ENCODE peak calls at places on chromosomes 4 and X, in six cellular contexts. One of them, this sample, is unnamed.

GRCh38 chr4:76718021-76718420 is 179.9 kb downstream of the SOWAHB start:
- DNase-seq in WTC11: no peak
- DNase-seq in A549: no peak
- DNase-seq in endothelial cell of umbilical vein: no peak
- DNase-seq in K562: no peak
- DNase-seq in HepG2: no peak
- DNase-seq in this sample: no peak

GRCh38 chr4:89161841-89162240 is 50.5 kb downstream of the TIGD2 start:
- DNase-seq in WTC11: no peak
- DNase-seq in A549: no peak
- DNase-seq in endothelial cell of umbilical vein: no peak
- DNase-seq in K562: no peak
- DNase-seq in HepG2: no peak
- DNase-seq in this sample: no peak

GRCh38 chr4:38128478-38129451 is 168.6 kb downstream of the PTTG2 start:
- DNase-seq in WTC11: peak
- DNase-seq in A549: no peak
- DNase-seq in endothelial cell of umbilical vein: no peak
- DNase-seq in K562: no peak
- DNase-seq in HepG2: peak
- DNase-seq in this sample: peak

GRCh38 chr4:92299152-92299551 is 4.6 kb upstream of the GRID2 start:
- DNase-seq in WTC11: no peak
- DNase-seq in A549: no peak
- DNase-seq in endothelial cell of umbilical vein: no peak
- DNase-seq in K562: no peak
- DNase-seq in HepG2: no peak
- DNase-seq in this sample: no peak

GRCh38 chr4:8192748-8193738 is 6.0 kb upstream of the SH3TC1 start:
- DNase-seq in WTC11: no peak
- DNase-seq in A549: peak
- DNase-seq in endothelial cell of umbilical vein: peak
- DNase-seq in K562: no peak
- DNase-seq in HepG2: peak
- DNase-seq in this sample: no peak

GRCh38 chr4:184810720-184811119 is 15.0 kb downstream of the ACSL1 start:
- DNase-seq in WTC11: no peak
- DNase-seq in A549: no peak
- DNase-seq in endothelial cell of umbilical vein: no peak
- DNase-seq in K562: no peak
- DNase-seq in HepG2: no peak
- DNase-seq in this sample: no peak

GRCh38 chrX:29530520-29530919 is 684.8 kb upstream of the MAGEB2 start:
- DNase-seq in WTC11: no peak
- DNase-seq in A549: no peak
- DNase-seq in endothelial cell of umbilical vein: no peak
- DNase-seq in K562: no peak
- DNase-seq in HepG2: no peak
- DNase-seq in this sample: no peak

GRCh38 chr4:65392488-65392887 is 277.8 kb downstream of the EPHA5 start:
- DNase-seq in WTC11: no peak
- DNase-seq in A549: no peak
- DNase-seq in endothelial cell of umbilical vein: no peak
- DNase-seq in K562: no peak
- DNase-seq in HepG2: no peak
- DNase-seq in this sample: no peak

GRCh38 chrX:49972313-49972712 is 49.9 kb downstream of the CLCN5 start:
- DNase-seq in WTC11: no peak
- DNase-seq in A549: no peak
- DNase-seq in endothelial cell of umbilical vein: no peak
- DNase-seq in K562: no peak
- DNase-seq in HepG2: no peak
- DNase-seq in this sample: no peak

GRCh38 chrX:54171527-54171926 is 11.5 kb downstream of the FAM120C start:
- DNase-seq in WTC11: no peak
- DNase-seq in A549: no peak
- DNase-seq in endothelial cell of umbilical vein: no peak
- DNase-seq in K562: no peak
- DNase-seq in HepG2: no peak
- DNase-seq in this sample: no peak

GRCh38 chr4:187088070-187088799 is 364.6 kb upstream of the FAT1 start:
- DNase-seq in WTC11: no peak
- DNase-seq in A549: no peak
- DNase-seq in endothelial cell of umbilical vein: no peak
- DNase-seq in K562: no peak
- DNase-seq in HepG2: no peak
- DNase-seq in this sample: no peak

GRCh38 chr4:40763228-40763716 is 13.5 kb downstream of the NSUN7 start:
- DNase-seq in WTC11: no peak
- DNase-seq in A549: no peak
- DNase-seq in endothelial cell of umbilical vein: no peak
- DNase-seq in K562: no peak
- DNase-seq in HepG2: no peak
- DNase-seq in this sample: no peak

GRCh38 chr4:53917719-53918118 is 146.7 kb downstream of the CHIC2 start:
- DNase-seq in WTC11: no peak
- DNase-seq in A549: no peak
- DNase-seq in endothelial cell of umbilical vein: peak
- DNase-seq in K562: no peak
- DNase-seq in HepG2: no peak
- DNase-seq in this sample: no peak

GRCh38 chr4:30610361-30610760 is 109.8 kb upstream of the PCDH7 start:
- DNase-seq in WTC11: no peak
- DNase-seq in A549: no peak
- DNase-seq in endothelial cell of umbilical vein: no peak
- DNase-seq in K562: no peak
- DNase-seq in HepG2: no peak
- DNase-seq in this sample: no peak

GRCh38 chrX:119067023-119067739 is 5.6 kb upstream of the CT47C1 start:
- DNase-seq in WTC11: peak
- DNase-seq in A549: peak
- DNase-seq in endothelial cell of umbilical vein: peak
- DNase-seq in K562: peak
- DNase-seq in HepG2: peak
- DNase-seq in this sample: no peak

GRCh38 chrX:104988038-104988437 is 232.5 kb downstream of the TEX13A start:
- DNase-seq in WTC11: no peak
- DNase-seq in A549: no peak
- DNase-seq in endothelial cell of umbilical vein: no peak
- DNase-seq in K562: no peak
- DNase-seq in HepG2: no peak
- DNase-seq in this sample: no peak

GRCh38 chr4:130922955-130923354 is 1827.0 kb downstream of the C4orf33 start:
- DNase-seq in WTC11: no peak
- DNase-seq in A549: no peak
- DNase-seq in endothelial cell of umbilical vein: no peak
- DNase-seq in K562: no peak
- DNase-seq in HepG2: no peak
- DNase-seq in this sample: no peak

GRCh38 chr4:2900701-2901100 is 57.1 kb downstream of the ADD1 start:
- DNase-seq in WTC11: no peak
- DNase-seq in A549: no peak
- DNase-seq in endothelial cell of umbilical vein: no peak
- DNase-seq in K562: no peak
- DNase-seq in HepG2: no peak
- DNase-seq in this sample: no peak

GRCh38 chrX:96204928-96205327 is 479.7 kb upstream of the DIAPH2 start:
- DNase-seq in WTC11: no peak
- DNase-seq in A549: no peak
- DNase-seq in endothelial cell of umbilical vein: no peak
- DNase-seq in K562: no peak
- DNase-seq in HepG2: peak
- DNase-seq in this sample: no peak

GRCh38 chrX:40912166-40912565 is 173.1 kb upstream of the USP9X start:
- DNase-seq in WTC11: no peak
- DNase-seq in A549: no peak
- DNase-seq in endothelial cell of umbilical vein: no peak
- DNase-seq in K562: no peak
- DNase-seq in HepG2: no peak
- DNase-seq in this sample: no peak

GRCh38 chr4:37453361-37454262 is 209.1 kb downstream of the NWD2 start:
- DNase-seq in WTC11: peak
- DNase-seq in A549: peak
- DNase-seq in endothelial cell of umbilical vein: peak
- DNase-seq in K562: peak
- DNase-seq in HepG2: no peak
- DNase-seq in this sample: peak

GRCh38 chr4:69753666-69754065 is 6.8 kb downstream of the SULT1B1 start:
- DNase-seq in WTC11: no peak
- DNase-seq in A549: no peak
- DNase-seq in endothelial cell of umbilical vein: no peak
- DNase-seq in K562: no peak
- DNase-seq in HepG2: no peak
- DNase-seq in this sample: no peak

GRCh38 chrX:127708155-127708554 is 344.0 kb downstream of the ACTRT1 start:
- DNase-seq in WTC11: no peak
- DNase-seq in A549: no peak
- DNase-seq in endothelial cell of umbilical vein: no peak
- DNase-seq in K562: no peak
- DNase-seq in HepG2: no peak
- DNase-seq in this sample: no peak

DNA sequence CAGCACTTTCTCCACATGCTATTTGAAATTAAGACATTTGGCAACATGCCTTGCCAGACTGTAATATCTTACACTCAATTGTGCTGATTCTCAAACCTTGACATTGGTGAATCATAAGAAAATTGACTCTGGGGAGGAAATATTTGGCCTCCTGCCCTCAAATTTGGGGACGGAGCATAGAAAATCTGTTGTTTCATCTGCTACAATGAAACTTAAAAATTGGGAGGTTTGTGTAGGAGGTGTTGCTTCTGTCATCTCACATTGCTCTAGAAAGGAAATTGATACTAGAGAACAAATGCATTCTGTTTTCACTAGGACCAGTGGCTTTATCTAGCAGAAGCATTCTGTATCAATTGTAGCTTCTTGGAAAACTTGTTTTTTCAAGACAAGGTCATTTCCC is 5.3 kb downstream of the OCRL start:
- DNase-seq in WTC11: no peak
- DNase-seq in A549: no peak
- DNase-seq in endothelial cell of umbilical vein: no peak
- DNase-seq in K562: no peak
- DNase-seq in HepG2: no peak
- DNase-seq in this sample: no peak
- TF ChIP-seq JUN in WTC11: no peak
- TF ChIP-seq JUN in A549: no peak
- TF ChIP-seq JUN in endothelial cell of umbilical vein: no peak
- TF ChIP-seq JUN in K562: no peak
- TF ChIP-seq JUN in HepG2: no peak
- TF ChIP-seq JUN in this sample: no peak

GRCh38 chr4:24274401-24275035 is 309.8 kb downstream of the DHX15 start:
- DNase-seq in WTC11: no peak
- DNase-seq in A549: no peak
- DNase-seq in endothelial cell of umbilical vein: no peak
- DNase-seq in K562: no peak
- DNase-seq in HepG2: no peak
- DNase-seq in this sample: no peak
- TF ChIP-seq JUN in WTC11: no peak
- TF ChIP-seq JUN in A549: no peak
- TF ChIP-seq JUN in endothelial cell of umbilical vein: no peak
- TF ChIP-seq JUN in K562: no peak
- TF ChIP-seq JUN in HepG2: no peak
- TF ChIP-seq JUN in this sample: no peak

DNA sequence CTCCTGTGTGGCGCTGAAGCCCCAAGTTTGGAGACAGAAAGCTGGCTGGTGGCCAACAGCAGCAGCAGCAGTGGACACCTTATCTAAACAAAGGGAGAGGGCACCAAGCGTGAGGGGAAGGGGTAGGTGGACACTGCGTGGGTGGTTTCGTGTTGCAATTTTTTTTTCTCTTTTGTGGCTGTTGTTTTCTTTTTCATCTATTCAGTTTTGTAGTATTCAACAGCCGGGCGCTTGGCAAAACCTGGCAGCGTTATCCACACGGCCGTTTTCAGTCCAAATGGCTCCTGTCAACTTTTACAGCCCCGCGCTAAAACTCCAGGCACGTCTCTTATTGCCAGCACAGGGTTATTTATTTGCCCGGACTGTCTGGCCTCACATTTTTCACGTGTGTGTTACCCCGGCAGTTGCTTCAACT is 192.3 kb downstream of the BCOR start:
- DNase-seq in WTC11: no peak
- DNase-seq in A549: no peak
- DNase-seq in endothelial cell of umbilical vein: peak
- DNase-seq in K562: peak
- DNase-seq in HepG2: no peak
- DNase-seq in this sample: no peak
- TF ChIP-seq JUN in WTC11: no peak
- TF ChIP-seq JUN in A549: no peak
- TF ChIP-seq JUN in endothelial cell of umbilical vein: no peak
- TF ChIP-seq JUN in K562: no peak
- TF ChIP-seq JUN in HepG2: no peak
- TF ChIP-seq JUN in this sample: no peak

DNA sequence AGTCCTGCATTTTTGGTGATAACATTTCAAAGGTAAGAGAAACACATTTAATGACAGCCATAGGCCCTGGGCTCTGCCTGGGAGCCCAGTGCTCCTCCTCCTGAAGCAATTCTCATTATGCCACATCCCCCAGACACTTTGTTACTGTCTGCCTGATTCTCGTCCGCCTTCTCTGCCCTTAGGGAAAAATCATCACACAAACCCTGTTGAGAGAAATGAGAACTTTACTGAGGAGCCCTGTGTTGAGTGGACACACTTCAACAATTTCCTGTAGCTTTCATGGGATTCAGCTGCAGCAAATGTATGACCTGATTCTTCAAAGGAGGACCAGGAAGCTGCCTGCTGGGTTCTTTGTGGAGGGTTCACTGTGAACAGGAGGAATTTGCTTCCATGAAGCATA is 566.5 kb upstream of the FRG1 start:
- DNase-seq in WTC11: no peak
- DNase-seq in A549: no peak
- DNase-seq in endothelial cell of umbilical vein: no peak
- DNase-seq in K562: no peak
- DNase-seq in HepG2: no peak
- DNase-seq in this sample: no peak
- TF ChIP-seq JUN in WTC11: no peak
- TF ChIP-seq JUN in A549: no peak
- TF ChIP-seq JUN in endothelial cell of umbilical vein: no peak
- TF ChIP-seq JUN in K562: no peak
- TF ChIP-seq JUN in HepG2: no peak
- TF ChIP-seq JUN in this sample: no peak

DNA sequence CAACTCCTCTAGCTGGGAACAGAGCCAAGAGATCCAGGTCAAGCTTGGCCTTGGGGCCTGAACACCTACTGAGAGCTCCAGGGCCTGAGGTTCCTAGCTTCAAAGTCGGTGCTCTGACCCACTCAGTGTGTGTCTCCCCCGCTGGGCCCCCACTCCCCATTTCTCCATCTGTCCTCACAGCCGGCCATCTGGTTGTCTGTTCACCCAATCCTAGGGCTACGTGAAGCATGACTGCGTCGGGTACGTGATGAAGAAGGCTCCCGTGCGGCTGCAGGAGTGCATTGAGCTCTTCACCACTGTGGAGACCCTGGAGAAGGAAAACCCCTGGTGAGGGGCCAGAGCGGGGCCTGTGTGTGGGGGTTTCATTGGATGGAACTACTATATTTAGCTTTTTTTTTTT is 12.3 kb downstream of the USP11 start:
- DNase-seq in WTC11: no peak
- DNase-seq in A549: no peak
- DNase-seq in endothelial cell of umbilical vein: no peak
- DNase-seq in K562: no peak
- DNase-seq in HepG2: no peak
- DNase-seq in this sample: no peak
- TF ChIP-seq JUN in WTC11: no peak
- TF ChIP-seq JUN in A549: no peak
- TF ChIP-seq JUN in endothelial cell of umbilical vein: no peak
- TF ChIP-seq JUN in K562: no peak
- TF ChIP-seq JUN in HepG2: no peak
- TF ChIP-seq JUN in this sample: no peak

This sample was measured in H1.